ENCODE peak calls at places on chromosomes 16 and 17, in five cellular contexts. R, S, U, V and A are unnamed samples.

GRCh38 chr17:3594056-3594810 is 15.0 kb downstream of the TRPV1 start:
- DNase-seq in U (no peak), V (no peak), R (peak; percentile 70), S (no peak), A (no peak)

GRCh38 chr17:13114601-13115024 is 96.8 kb upstream of the ELAC2 start:
- DNase-seq in R (peak; percentile 5), S (no peak), U (peak; percentile 13), V (no peak), A (no peak)

GRCh38 chr16:50999181-50999580 is 151.9 kb downstream of the SALL1 start:
- DNase-seq in R (no peak), U (no peak), V (no peak), S (no peak), A (no peak)

GRCh38 chr16:11609474-11610120 is 22.9 kb upstream of the LITAF start:
- DNase-seq in R (no peak), V (no peak), S (no peak), U (no peak), A (no peak)

GRCh38 chr17:32350662-32351418 is 883 bp downstream of the ZNF207 start:
- DNase-seq in S (no peak), V (no peak), R (peak; percentile 37), U (peak; percentile 62), A (peak; percentile 64)

GRCh38 chr17:44992242-44992939 is 24.3 kb upstream of the C1QL1 start:
- DNase-seq in U (no peak), V (no peak), R (no peak), S (no peak), A (no peak)

GRCh38 chr16:13084331-13084730 is 182.9 kb downstream of the SHISA9 start:
- DNase-seq in R (no peak), S (no peak), V (no peak), U (no peak), A (no peak)

GRCh38 chr16:14132696-14133048 is 61.6 kb downstream of the MRTFB start:
- DNase-seq in U (no peak), R (no peak), V (no peak), S (no peak), A (no peak)

GRCh38 chr17:38577244-38577643 is 28.5 kb downstream of the SRCIN1 start:
- DNase-seq in S (no peak), R (no peak), U (no peak), V (no peak), A (no peak)

GRCh38 chr17:28371245-28372202 is at the start of gene SARM1:
- DNase-seq in V (peak; percentile 33), R (peak; percentile 62), U (peak; percentile 66), S (peak; percentile 87), A (peak; percentile 77)

GRCh38 chr16:10749680-10750035 is 6.0 kb downstream of the NUBP1 start:
- DNase-seq in U (no peak), V (no peak), S (peak; percentile 20), R (no peak), A (no peak)

GRCh38 chr17:45121055-45121454 is 11.3 kb downstream of the PLCD3 start:
- DNase-seq in R (no peak), S (no peak), V (no peak), U (no peak), A (no peak)

GRCh38 chr16:50273888-50274770 is 7.8 kb downstream of the ADCY7 start:
- DNase-seq in U (peak; percentile 39), V (no peak), R (no peak), S (peak; percentile 76), A (peak; percentile 69)

DNA sequence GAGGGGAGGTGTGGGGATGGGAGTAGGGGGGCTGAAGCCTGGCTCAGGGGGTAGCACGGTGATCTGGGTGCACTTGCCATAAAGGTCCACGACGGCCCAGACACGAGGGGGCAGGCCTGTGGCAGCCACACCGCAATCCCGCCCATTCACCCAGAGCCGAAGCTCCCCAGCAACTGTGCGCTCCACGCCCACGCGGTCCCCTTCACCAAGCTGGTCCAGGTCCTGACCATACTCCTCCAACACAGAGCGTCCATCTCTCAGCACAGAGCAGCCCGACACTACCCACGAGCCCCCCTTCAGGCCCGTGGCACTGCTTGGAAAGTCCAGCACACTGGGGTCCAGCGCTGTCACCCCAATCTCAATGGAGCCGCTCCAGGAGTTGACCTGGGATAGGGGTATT is 1.6 kb downstream of the NEURL4 start:
- DNase-seq in S (no peak), V (no peak), U (no peak), R (no peak), A (no peak)
- H3K4me3 ChIP-seq in S (no peak overlapping the region), V (no peak overlapping the region), U (peak overlapping the region; percentile 73), R (no peak overlapping the region), A (no peak overlapping the region)

GRCh38 chr16:2204727-2205103 is 539 bp upstream of the MLST8 start:
- DNase-seq in U (no peak), R (no peak), V (no peak), S (no peak), A (peak; percentile 41)

GRCh38 chr16:2206780-2207433 is 1.7 kb downstream of the MLST8 start:
- DNase-seq in S (no peak), U (no peak), V (no peak), R (no peak), A (no peak)

GRCh38 chr16:2205104-2205966 is at the start of gene MLST8:
- DNase-seq in R (peak; percentile 56), S (peak; percentile 94), V (peak; percentile 57), U (peak; percentile 86), A (peak; percentile 96)

GRCh38 chr16:2206420-2206779 is 1.1 kb downstream of the MLST8 start:
- DNase-seq in S (no peak), U (peak; percentile 26), V (no peak), R (no peak), A (no peak)

GRCh38 chr16:2205967-2206313 is 686 bp downstream of the MLST8 start:
- DNase-seq in V (no peak), R (no peak), S (no peak), U (no peak), A (no peak)
- H3K27ac ChIP-seq in V (peak overlapping the region; percentile 96), R (peak overlapping the region; percentile 94), S (peak overlapping the region; percentile 98), U (peak overlapping the region; percentile 99), A (peak overlapping the region; percentile 90)

DNA sequence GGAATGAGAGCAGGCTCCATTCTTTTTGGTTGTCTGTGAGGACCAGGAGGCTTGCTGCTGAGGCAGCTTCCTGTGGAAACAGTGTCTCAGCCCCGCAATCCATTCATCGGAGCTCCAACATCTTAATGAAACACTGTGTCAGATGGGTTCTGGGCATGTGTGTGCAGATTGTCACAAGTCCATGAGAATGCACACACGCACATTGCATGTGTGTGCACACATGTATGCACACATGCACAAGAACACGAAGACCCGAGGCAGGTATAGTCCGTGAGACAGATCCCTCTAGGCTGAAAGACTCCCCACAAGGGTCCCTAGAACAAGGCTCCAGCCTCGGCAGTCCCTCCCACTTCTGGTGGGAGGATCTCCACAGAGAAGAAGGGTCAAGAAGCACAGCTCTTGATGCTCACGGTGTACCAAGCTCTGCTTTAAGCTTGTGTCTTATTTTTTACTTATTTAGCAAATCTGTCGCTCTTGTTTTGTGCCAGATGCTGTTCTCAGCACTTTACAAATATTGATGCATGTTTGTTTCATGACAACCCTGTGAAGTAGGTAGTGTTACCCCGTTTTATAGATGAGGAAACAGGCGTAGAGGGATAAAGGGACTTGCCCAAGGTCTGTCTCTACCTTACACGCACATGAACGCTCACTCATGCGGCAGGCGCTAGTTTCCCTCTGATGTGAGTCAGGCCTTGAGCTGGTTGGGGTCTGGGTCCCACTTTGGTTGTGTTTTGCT is 213.1 kb downstream of the SEC14L1 start:
- DNase-seq in S (no peak), R (no peak), V (no peak), U (no peak), A (no peak)
- H3K4me3 ChIP-seq in S (no peak overlapping the region), R (no peak overlapping the region), V (no peak overlapping the region), U (no peak overlapping the region), A (no peak overlapping the region)

DNA sequence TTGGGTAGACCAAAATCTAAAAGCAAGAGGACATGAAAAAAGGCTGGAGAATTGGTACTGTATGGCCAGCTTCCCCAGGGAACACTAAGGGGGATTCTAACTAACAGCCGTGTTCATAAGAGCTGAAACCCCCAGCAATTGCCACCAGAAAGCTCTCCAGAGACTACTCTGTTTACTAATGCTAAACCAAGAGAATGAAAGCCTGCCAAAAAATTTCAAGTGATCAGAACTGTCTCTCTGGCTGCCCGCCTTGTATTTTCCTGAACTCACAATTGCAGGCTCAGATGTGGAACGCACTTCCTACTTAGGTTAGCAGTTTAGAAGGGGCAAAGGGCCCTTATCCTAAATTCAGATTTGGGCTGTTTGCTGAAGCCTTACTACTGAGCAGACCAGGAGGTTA is 24.1 kb downstream of the MYH10 start:
- DNase-seq in U (no peak), S (no peak), R (no peak), V (no peak), A (no peak)
- H3K27ac ChIP-seq in U (no peak overlapping the region), S (no peak overlapping the region), R (no peak overlapping the region), V (no peak overlapping the region), A (no peak overlapping the region)

GRCh38 chr16:21645261-21645721 is 7.1 kb downstream of the IGSF6 start:
- DNase-seq in V (no peak), U (peak; percentile 73), S (no peak), R (no peak), A (peak; percentile 66)

GRCh38 chr16:21646721-21647561 is 5.5 kb downstream of the IGSF6 start:
- DNase-seq in S (no peak), U (peak; percentile 76), R (no peak), V (no peak), A (peak; percentile 82)

GRCh38 chr16:21647562-21648164 is 4.7 kb downstream of the IGSF6 start:
- DNase-seq in S (no peak), R (no peak), U (no peak), V (no peak), A (no peak)

GRCh38 chr16:21644674-21645073 is 7.7 kb downstream of the IGSF6 start:
- DNase-seq in V (no peak), U (no peak), R (no peak), S (no peak), A (no peak)

DNA sequence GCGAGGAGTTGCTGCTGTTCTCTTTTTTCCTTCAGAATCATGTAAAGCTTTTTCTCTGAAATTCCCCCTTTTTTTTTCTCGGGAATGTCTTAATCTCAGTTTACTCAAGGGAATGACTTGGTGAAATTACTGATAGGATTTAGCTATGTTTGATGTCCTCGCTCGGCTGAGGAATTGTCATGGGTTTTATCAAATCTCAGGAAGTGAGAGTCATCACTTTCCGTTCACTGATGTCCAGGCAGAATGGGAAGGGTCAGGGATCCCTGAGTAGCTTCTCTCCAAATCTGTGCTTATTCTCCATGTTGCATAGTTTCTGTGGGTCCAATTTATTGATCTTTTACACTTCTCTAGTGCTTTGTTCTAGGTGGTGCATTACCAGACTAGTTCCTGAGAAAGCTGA is 6.3 kb downstream of the IGSF6 start:
- DNase-seq in R (peak; percentile 36), V (no peak), U (no peak), S (no peak), A (no peak)
- H3K4me3 ChIP-seq in R (no peak overlapping the region), V (no peak overlapping the region), U (peak overlapping the region; percentile 52), S (peak overlapping the region; percentile 32), A (peak overlapping the region; percentile 39)

GRCh38 chr17:21258593-21258992 is 5.4 kb upstream of the NATD1 start:
- DNase-seq in R (no peak), U (no peak), V (no peak), S (no peak), A (no peak)
- H3K27ac ChIP-seq in R (no peak overlapping the region), U (no peak overlapping the region), V (no peak overlapping the region), S (no peak overlapping the region), A (no peak overlapping the region)

GRCh38 chr16:67201411-67202345 is 2.7 kb downstream of the ELMO3 start:
- DNase-seq in V (no peak), R (no peak), U (no peak), S (no peak), A (no peak)

GRCh38 chr16:67198238-67198734 is 645 bp upstream of the ELMO3 start:
- DNase-seq in V (no peak), U (peak; percentile 34), S (peak; percentile 82), R (no peak), A (no peak)

GRCh38 chr16:67199011-67199807 is at the start of gene ELMO3:
- DNase-seq in U (no peak), S (peak; percentile 87), R (no peak), V (no peak), A (no peak)

GRCh38 chr16:67200491-67200890 is 1.6 kb downstream of the ELMO3 start:
- DNase-seq in S (no peak), V (no peak), U (no peak), R (no peak), A (no peak)

GRCh38 chr16:67199808-67200198 is 872 bp downstream of the ELMO3 start:
- DNase-seq in U (no peak), R (no peak), S (peak; percentile 74), V (no peak), A (no peak)
- H3K4me3 ChIP-seq in U (no peak overlapping the region), R (no peak overlapping the region), S (peak overlapping the region; percentile 52), V (peak overlapping the region; percentile 62), A (no peak overlapping the region)